ENCODE peak calls at places on chromosome 15, in four cellular contexts. E is AG10803; J is choroid plexus epithelial cell; I is activated CD4-positive, CD25-positive, alpha-beta regulatory T cell treated with anti-CD3 and anti-CD28 coated beads, Interleukin-2, amount 50 U/mL, for 72 hours. T is an unnamed sample.
A peak's percentile ranks its signal among the peaks of the same experiment; 100 is the strongest.

GRCh38 chr15:69313437-69314000 is 14.8 kb downstream of the PAQR5 start:
- DNase-seq in I (no peak), J (no peak), E (no peak), T (no peak)

GRCh38 chr15:76793162-76793561 is 112.0 kb downstream of the SCAPER start:
- DNase-seq in E (no peak), J (no peak), I (no peak), T (no peak)

GRCh38 chr15:35624881-35625280 is 78.9 kb upstream of the DPH6 start:
- DNase-seq in E (peak; percentile 91), J (peak; percentile 97), I (no peak), T (peak; percentile 84)

GRCh38 chr15:49686626-49687025 is 65.8 kb downstream of the DTWD1 start:
- DNase-seq in I (no peak), E (peak; percentile 42), J (peak; percentile 9), T (peak; percentile 45)

GRCh38 chr15:53482055-53482454 is 277.4 kb downstream of the WDR72 start:
- DNase-seq in J (no peak), I (no peak), E (no peak), T (no peak)

GRCh38 chr15:38530113-38530512 is 34.5 kb downstream of the RASGRP1 start:
- DNase-seq in E (no peak), I (no peak), J (no peak), T (no peak)

GRCh38 chr15:48946088-48946839 is 17.5 kb downstream of the SHC4 start:
- DNase-seq in I (no peak), J (peak; percentile 73), E (no peak), T (peak; percentile 64)

GRCh38 chr15:92614301-92614700 is 41.3 kb downstream of the FAM174B start:
- DNase-seq in I (no peak), E (no peak), J (no peak), T (no peak)

GRCh38 chr15:34043391-34043790 is 4.4 kb upstream of the AVEN start:
- DNase-seq in I (no peak), E (no peak), J (peak; percentile 44), T (peak; percentile 26)

GRCh38 chr15:45143946-45144345 is 14.2 kb downstream of the DUOX1 start:
- DNase-seq in J (no peak), E (no peak), I (no peak), T (no peak)

GRCh38 chr15:101016581-101016980 is 97.4 kb downstream of the LRRK1 start:
- DNase-seq in E (no peak), J (no peak), I (no peak), T (no peak)

GRCh38 chr15:88701561-88702095 is 62.8 kb downstream of the ISG20 start:
- DNase-seq in E (no peak), I (no peak), J (peak; percentile 5), T (peak; percentile 10)

GRCh38 chr15:42137461-42138261 is 18.8 kb downstream of the PLA2G4F start:
- DNase-seq in E (peak; percentile 52), J (peak; percentile 73), I (peak; percentile 25), T (peak; percentile 63)

GRCh38 chr15:83199288-83199687 is 8.3 kb downstream of the HDGFL3 start:
- DNase-seq in I (no peak), E (no peak), J (no peak), T (no peak)

GRCh38 chr15:71043373-71043772 is 71.9 kb upstream of the THSD4 start:
- DNase-seq in I (no peak), E (peak; percentile 20), J (peak; percentile 19), T (peak; percentile 11)

GRCh38 chr15:76147906-76148553 is 88.2 kb downstream of the TMEM266 start:
- DNase-seq in J (peak; percentile 50), E (no peak), I (peak; percentile 78), T (peak; percentile 34)

GRCh38 chr15:100096700-100097099 is 245.1 kb downstream of the ADAMTS17 start:
- DNase-seq in I (no peak), J (no peak), E (no peak), T (no peak)